ENCODE peak calls at places on chromosomes 16 and 17, in seven cellular contexts. I is IMR-90; Y is brain microvascular endothelial cell; Z is naive thymus-derived CD4-positive, alpha-beta T cell; P is thoracic aorta; N is left lung; X is uterus. J is an unnamed sample.

GRCh38 chr16:84686702-84687298 is 13.0 kb upstream of the USP10 start:
- DNase-seq in I (no peak), Y (no peak), Z (no peak), P (no peak), N (no peak), X (no peak), J (no peak)

GRCh38 chr17:41619162-41619933 is 5.0 kb downstream of the KRT17 start:
- DNase-seq in I (no peak), Y (no peak), Z (no peak), P (no peak), N (no peak), X (no peak), J (peak)

GRCh38 chr16:1550696-1551095 is 17.2 kb downstream of the TMEM204 start:
- DNase-seq in I (no peak), Y (no peak), Z (no peak), P (no peak), N (no peak), X (no peak), J (no peak)

GRCh38 chr16:85607331-85607765 is 5.8 kb upstream of the GSE1 start:
- DNase-seq in I (no peak), Y (no peak), Z (no peak), P (no peak), N (no peak), X (no peak), J (no peak)

GRCh38 chr17:38869647-38870258 is at the start of gene LASP1:
- DNase-seq in I (peak), Y (peak), Z (peak), P (peak), N (peak), X (peak), J (no peak)

GRCh38 chr16:89990799-89991198 is 28.5 kb downstream of the DBNDD1 start:
- DNase-seq in I (no peak), Y (no peak), Z (no peak), P (no peak), N (no peak), X (no peak), J (no peak)

GRCh38 chr17:2192367-2193028 is 111.1 kb downstream of the SMG6 start:
- DNase-seq in I (peak), Y (peak), Z (peak), P (no peak), N (no peak), X (no peak), J (peak)

GRCh38 chr17:48804936-48805411 is 12.1 kb downstream of the TTLL6 start:
- DNase-seq in I (peak), Y (peak), Z (peak), P (no peak), N (peak), X (peak), J (no peak)

GRCh38 chr16:52068447-52069074 is 478.4 kb downstream of the TOX3 start:
- DNase-seq in I (peak), Y (peak), Z (no peak), P (no peak), N (no peak), X (no peak), J (no peak)

GRCh38 chr16:87924937-87925670 is 11.2 kb downstream of the CA5A start:
- DNase-seq in I (no peak), Y (no peak), Z (no peak), P (no peak), N (no peak), X (no peak), J (peak)

GRCh38 chr16:78893340-78893739 is 707.2 kb downstream of the MAF start:
- DNase-seq in I (no peak), Y (no peak), Z (no peak), P (no peak), N (no peak), X (no peak), J (no peak)

GRCh38 chr16:4316103-4316731 is 350 bp downstream of the GLIS2 start:
- DNase-seq in I (no peak), Y (no peak), Z (no peak), P (no peak), N (no peak), X (peak), J (no peak)

GRCh38 chr17:79625706-79626105 is 14.9 kb upstream of the RBFOX3 start:
- DNase-seq in I (no peak), Y (no peak), Z (no peak), P (no peak), N (no peak), X (peak), J (no peak)

GRCh38 chr17:17812211-17813054 is 24.4 kb downstream of the SREBF1 start:
- DNase-seq in I (peak), Y (no peak), Z (peak), P (no peak), N (no peak), X (peak), J (no peak)

GRCh38 chr16:546909-547770 is 13.1 kb upstream of the PRR35 start:
- DNase-seq in I (peak), Y (no peak), Z (peak), P (no peak), N (peak), X (peak), J (no peak)

GRCh38 chr17:5532581-5532980 is 46.2 kb downstream of the MIS12 start:
- DNase-seq in I (no peak), Y (no peak), Z (no peak), P (no peak), N (no peak), X (no peak), J (no peak)

GRCh38 chr17:5536831-5537230 is 47.5 kb downstream of the NLRP1 start:
- DNase-seq in I (no peak), Y (no peak), Z (no peak), P (no peak), N (no peak), X (no peak), J (no peak)

GRCh38 chr17:5535436-5535835 is 48.9 kb downstream of the NLRP1 start:
- DNase-seq in I (no peak), Y (no peak), Z (no peak), P (no peak), N (no peak), X (no peak), J (no peak)

GRCh38 chr17:5531019-5531418 is 44.7 kb downstream of the MIS12 start:
- DNase-seq in I (no peak), Y (no peak), Z (no peak), P (no peak), N (no peak), X (no peak), J (no peak)

GRCh38 chr17:5533486-5534315 is 47.3 kb downstream of the MIS12 start:
- DNase-seq in I (no peak), Y (peak), Z (no peak), P (no peak), N (no peak), X (no peak), J (no peak)
- H3K27ac ChIP-seq in I (no peak), Y (no peak), Z (no peak), P (no peak), N (no peak), X (no peak), J (no peak)

DNA sequence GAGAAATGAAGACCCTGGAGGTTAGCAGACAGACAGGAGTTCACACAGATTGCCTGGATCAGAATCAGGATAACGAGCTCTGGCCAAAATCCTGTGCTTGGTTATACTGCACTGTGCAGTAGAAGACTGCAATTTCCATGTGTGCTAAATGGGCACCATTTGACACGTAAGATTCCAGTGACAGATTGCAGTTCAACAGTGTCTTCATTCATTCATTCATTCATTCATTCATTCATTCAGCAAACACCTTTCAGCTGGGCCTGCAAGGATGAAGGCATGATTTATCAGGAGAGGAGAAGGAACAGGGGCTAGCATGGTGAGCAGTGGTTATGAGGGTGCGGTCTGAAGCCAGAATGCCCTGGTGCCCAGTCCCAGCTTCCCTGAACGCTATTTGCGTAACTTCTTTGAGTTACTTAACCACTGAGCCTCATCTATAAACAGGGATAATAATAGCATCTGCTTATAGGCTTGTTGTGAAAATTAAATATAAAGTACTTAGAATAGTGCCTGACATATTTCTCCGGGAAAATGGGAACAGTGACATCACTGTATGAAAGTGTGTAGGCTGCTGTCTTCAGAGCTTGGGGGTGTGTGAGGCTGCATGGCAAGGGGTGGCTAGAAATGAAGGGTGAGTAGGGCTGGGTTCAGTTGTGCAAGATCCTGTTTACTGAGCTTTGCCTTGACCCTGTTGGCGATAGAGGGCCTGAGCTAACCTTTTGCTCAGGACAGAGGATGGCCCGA is 5.6 kb upstream of the CCL1 start:
- DNase-seq in I (no peak), Y (no peak), Z (no peak), P (no peak), N (no peak), X (no peak), J (no peak)
- H3K27ac ChIP-seq in I (no peak), Y (no peak), Z (no peak), P (no peak), N (no peak), X (no peak), J (no peak)

GRCh38 chr17:78173025-78173715 is 4.8 kb downstream of the SYNGR2 start:
- DNase-seq in I (no peak), Y (no peak), Z (no peak), P (no peak), N (no peak), X (no peak), J (no peak)
- H3K27ac ChIP-seq in I (no peak), Y (no peak), Z (peak), P (peak), N (peak), X (peak), J (peak)

DNA sequence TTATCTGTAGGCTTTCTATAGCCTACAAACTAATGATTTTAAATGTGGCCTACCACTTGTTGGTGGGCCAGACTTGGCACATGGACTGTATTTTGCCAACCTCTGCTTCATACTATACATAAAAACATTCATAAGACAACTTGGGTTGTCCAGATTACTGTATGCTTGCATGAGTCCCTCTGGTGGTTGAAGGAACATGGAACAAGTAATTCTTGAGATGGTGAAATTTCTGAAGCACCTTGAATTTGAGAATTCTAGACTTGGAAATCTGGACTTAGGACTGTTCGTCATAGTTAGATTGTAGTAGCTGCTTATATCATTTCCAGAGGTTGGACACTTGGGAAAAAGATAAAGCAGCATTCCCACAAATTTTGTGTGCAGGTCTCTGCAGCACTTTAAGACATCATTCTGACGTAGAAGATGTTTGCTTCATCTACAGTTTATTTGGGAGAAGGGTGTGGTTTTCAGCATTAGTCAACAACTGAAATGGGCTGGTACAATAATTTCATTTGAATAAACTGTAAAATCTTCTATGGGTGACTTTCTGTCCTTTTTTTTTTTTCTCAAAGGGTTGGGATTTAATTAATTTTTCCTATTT is 31.2 kb downstream of the NFATC3 start:
- DNase-seq in I (peak), Y (no peak), Z (peak), P (no peak), N (no peak), X (no peak), J (no peak)
- H3K27ac ChIP-seq in I (no peak), Y (no peak), Z (peak), P (no peak), N (no peak), X (no peak), J (no peak)

GRCh38 chr17:59093702-59094231 is 12.9 kb downstream of the TRIM37 start:
- DNase-seq in I (peak), Y (peak), Z (no peak), P (no peak), N (peak), X (peak), J (peak)
- H3K27ac ChIP-seq in I (no peak), Y (peak), Z (no peak), P (peak), N (peak), X (peak), J (peak)

GRCh38 chr17:75019146-75019545 is 6.7 kb downstream of the MRPL58 start:
- DNase-seq in I (no peak), Y (no peak), Z (no peak), P (no peak), N (no peak), X (no peak), J (no peak)
- H3K27ac ChIP-seq in I (no peak), Y (no peak), Z (no peak), P (no peak), N (no peak), X (no peak), J (no peak)

GRCh38 chr17:7550359-7550758 is 1.5 kb downstream of the TNFSF12 start:
- DNase-seq in I (no peak), Y (no peak), Z (no peak), P (no peak), N (no peak), X (no peak), J (no peak)
- H3K27ac ChIP-seq in I (no peak), Y (no peak), Z (peak), P (peak), N (peak), X (peak), J (no peak)

GRCh38 chr16:24378999-24379398 is 122.9 kb downstream of the CACNG3 start:
- DNase-seq in I (no peak), Y (no peak), Z (no peak), P (no peak), N (no peak), X (no peak), J (no peak)

GRCh38 chr16:24382929-24383328 is 126.8 kb downstream of the CACNG3 start:
- DNase-seq in I (no peak), Y (no peak), Z (no peak), P (no peak), N (no peak), X (no peak), J (no peak)

DNA sequence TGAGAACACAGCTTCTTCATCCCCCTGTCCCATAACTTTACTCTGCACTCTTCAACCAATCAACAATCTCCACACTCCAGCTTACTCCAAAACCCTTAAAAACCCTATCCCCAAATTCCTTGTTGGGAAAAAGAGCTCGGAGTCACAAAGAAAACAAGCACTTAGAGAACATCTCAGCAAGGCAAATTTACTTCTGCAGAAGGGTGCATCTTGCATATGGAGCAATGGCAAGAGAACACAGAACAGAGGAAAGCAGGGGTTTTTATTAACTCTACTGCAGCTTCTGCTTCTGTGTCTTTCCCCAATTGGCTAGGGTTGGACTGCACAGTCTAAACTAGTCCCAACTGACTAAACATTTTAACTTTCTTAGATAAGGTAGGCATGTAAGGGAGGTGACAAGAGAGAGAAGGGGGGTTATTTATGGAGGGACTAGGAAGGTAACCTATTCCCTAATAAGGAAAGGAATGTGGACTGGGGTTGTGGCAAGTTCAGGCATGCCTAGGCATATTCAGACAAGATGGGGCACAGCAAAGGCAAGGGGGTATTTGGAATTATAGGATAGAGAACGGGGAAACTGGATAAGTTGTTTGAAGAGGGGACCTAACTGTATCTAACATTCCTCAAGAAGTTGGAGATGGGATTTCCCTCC is 125.5 kb downstream of the CACNG3 start:
- DNase-seq in I (no peak), Y (no peak), Z (no peak), P (no peak), N (no peak), X (no peak), J (no peak)
- H3K27ac ChIP-seq in I (no peak), Y (no peak), Z (no peak), P (no peak), N (no peak), X (no peak), J (no peak)

GRCh38 chr16:47884131-47884725 is 271.6 kb downstream of the ABCC12 start:
- DNase-seq in I (no peak), Y (no peak), Z (no peak), P (no peak), N (no peak), X (no peak), J (no peak)
- H3K27ac ChIP-seq in I (no peak), Y (no peak), Z (no peak), P (no peak), N (no peak), X (no peak), J (no peak)